ENCODE peak calls at places on chromosomes 6 and 20, in eight cellular contexts. S is omental fat pad, T is body of pancreas, H is epithelial cell of esophagus, U is suprapubic skin, L is Panc1, O is A549, G is adrenal gland. I is an unnamed sample.

GRCh38 chr6:129102741-129103140 is 219.8 kb downstream of the LAMA2 start:
- DNase-seq in S (no peak), T (peak), H (no peak), U (no peak), L (no peak), O (no peak), G (peak), I (no peak)

GRCh38 chr6:101178748-101179147 is 214.8 kb upstream of the GRIK2 start:
- DNase-seq in S (no peak), T (no peak), H (peak), U (no peak), L (no peak), O (no peak), G (no peak), I (no peak)

GRCh38 chr20:23915844-23916243 is 36.3 kb upstream of the CST5 start:
- DNase-seq in S (no peak), T (no peak), H (no peak), U (no peak), L (no peak), O (no peak), G (no peak), I (no peak)

GRCh38 chr20:56460459-56460858 is 8.0 kb upstream of the RTF2 start:
- DNase-seq in S (no peak), T (no peak), H (no peak), U (no peak), L (no peak), O (no peak), G (no peak), I (no peak)

GRCh38 chr20:23362392-23363256 is 642 bp downstream of the GZF1 start:
- DNase-seq in S (no peak), T (peak), H (peak), U (peak), L (no peak), O (no peak), G (peak), I (no peak)

GRCh38 chr6:125120054-125120590 is 33.5 kb upstream of the TPD52L1 start:
- DNase-seq in S (no peak), T (no peak), H (no peak), U (no peak), L (no peak), O (no peak), G (no peak), I (no peak)

GRCh38 chr20:37876863-37877262 is 26.1 kb upstream of the VSTM2L start:
- DNase-seq in S (no peak), T (no peak), H (no peak), U (no peak), L (no peak), O (no peak), G (no peak), I (no peak)

GRCh38 chr20:15792855-15793254 is 780.4 kb downstream of the KIF16B start:
- DNase-seq in S (no peak), T (no peak), H (no peak), U (no peak), L (no peak), O (no peak), G (no peak), I (no peak)

GRCh38 chr6:57086843-57087242 is 3.1 kb upstream of the ZNF451 start:
- DNase-seq in S (no peak), T (no peak), H (no peak), U (no peak), L (no peak), O (no peak), G (no peak), I (no peak)

GRCh38 chr20:48814633-48815032 is 13.2 kb downstream of the PREX1 start:
- DNase-seq in S (no peak), T (no peak), H (no peak), U (no peak), L (no peak), O (no peak), G (no peak), I (no peak)

DNA sequence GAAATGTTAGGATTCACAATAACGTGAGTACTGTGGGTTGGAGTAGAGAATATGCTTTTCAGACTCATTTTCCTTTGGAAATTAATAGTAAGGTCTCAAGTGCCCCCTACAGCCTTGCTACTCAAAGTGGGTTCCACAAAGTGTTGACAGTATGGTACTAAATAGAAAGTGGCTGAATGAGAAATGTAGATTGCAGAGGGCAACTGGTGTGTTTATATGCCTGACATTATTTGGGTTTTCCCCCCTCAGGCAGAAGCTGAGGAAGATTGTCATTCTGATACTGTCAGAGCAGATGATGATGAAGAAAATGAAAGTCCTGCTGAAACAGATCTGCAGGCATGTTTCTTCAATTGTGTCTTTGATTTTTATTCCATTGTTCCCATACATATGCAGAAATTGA is 5.6 kb downstream of the FBXO9 start:
- DNase-seq in S (no peak), T (no peak), H (no peak), U (no peak), L (no peak), O (no peak), G (no peak), I (no peak)
- TF ChIP-seq CTCF in S (no peak), T (no peak), H (no peak), U (no peak), L (no peak), O (no peak), G (no peak), I (no peak)

DNA sequence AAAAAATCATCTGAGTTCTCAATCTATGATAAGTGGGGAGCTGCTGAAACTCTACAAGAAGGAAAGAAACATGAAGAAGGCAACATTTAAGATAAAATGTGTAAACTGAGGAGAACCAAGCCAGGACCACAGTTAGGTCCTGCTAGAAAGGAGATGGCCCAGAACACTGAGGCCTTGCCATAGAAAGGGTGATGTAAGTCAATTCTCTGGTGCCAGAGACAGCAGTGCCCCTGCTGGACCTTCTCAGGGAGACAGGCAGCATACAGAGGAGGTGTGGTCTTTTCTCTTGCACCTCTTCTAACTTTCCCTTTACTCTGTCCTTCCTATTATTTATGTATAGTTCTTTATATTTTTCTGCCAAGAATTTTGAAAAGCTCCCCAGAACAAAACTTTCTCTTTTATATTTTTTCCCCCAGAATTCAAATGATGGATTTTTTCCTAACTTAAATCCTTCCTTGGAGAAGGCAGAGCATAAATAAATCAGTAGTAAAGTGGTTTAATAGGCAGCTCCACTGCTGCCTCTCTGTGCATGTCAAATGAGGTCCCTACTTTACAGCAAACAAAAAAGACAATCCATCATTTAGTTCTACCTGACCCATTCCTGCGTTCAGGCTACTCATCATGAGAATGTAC is 9.0 kb downstream of the UQCC2 start:
- DNase-seq in S (no peak), T (peak), H (peak), U (no peak), L (peak), O (peak), G (peak), I (no peak)
- TF ChIP-seq CTCF in S (no peak), T (peak), H (peak), U (peak), L (peak), O (no peak), G (peak), I (peak)

GRCh38 chr6:1313755-1314503 is 2.0 kb downstream of the FOXQ1 start:
- DNase-seq in S (no peak), T (peak), H (peak), U (no peak), L (no peak), O (no peak), G (no peak), I (no peak)
- TF ChIP-seq CTCF in S (no peak), T (peak), H (no peak), U (peak), L (peak), O (peak), G (no peak), I (peak)

DNA sequence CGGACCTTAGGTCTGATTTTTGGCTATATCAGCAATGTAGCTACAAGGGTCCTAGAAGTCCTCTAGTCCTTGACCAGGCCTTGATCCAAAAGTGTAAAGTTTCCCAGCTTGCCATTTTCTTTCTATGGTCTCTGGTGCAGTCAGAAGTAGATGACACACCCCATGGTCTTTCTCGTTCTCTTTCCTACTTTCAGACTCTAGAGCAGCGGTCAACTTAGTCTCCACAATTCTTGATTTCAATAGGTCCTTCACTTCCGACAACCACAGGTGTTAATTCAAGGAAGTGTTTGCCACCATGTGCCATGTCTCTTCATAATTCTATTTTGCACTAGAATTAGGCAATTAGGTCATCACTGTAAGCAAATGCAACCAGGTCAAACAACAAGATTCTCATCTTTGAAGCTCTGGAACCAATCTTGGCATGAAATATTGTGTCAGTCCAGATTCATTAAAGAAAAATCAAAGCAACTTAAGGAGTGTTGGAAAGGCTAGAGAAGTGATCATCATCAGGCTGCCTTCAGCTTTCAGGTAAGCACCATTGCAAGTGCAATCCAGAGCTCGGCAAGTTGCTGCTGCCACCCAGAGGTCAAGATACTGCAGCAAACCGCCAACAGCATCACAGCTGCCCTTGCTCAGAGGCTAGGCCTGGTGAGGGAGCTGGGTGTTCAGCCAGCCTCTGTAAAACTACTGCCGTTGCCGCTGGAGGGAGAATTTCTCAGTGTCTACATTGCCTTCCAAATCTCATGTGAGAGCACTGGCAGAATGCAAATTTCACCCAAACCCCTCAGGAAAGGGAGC is 5.6 kb upstream of the SYNE1 start:
- DNase-seq in S (no peak), T (peak), H (peak), U (no peak), L (peak), O (peak), G (peak), I (no peak)
- TF ChIP-seq CTCF in S (no peak), T (peak), H (peak), U (peak), L (peak), O (peak), G (peak), I (no peak)

DNA sequence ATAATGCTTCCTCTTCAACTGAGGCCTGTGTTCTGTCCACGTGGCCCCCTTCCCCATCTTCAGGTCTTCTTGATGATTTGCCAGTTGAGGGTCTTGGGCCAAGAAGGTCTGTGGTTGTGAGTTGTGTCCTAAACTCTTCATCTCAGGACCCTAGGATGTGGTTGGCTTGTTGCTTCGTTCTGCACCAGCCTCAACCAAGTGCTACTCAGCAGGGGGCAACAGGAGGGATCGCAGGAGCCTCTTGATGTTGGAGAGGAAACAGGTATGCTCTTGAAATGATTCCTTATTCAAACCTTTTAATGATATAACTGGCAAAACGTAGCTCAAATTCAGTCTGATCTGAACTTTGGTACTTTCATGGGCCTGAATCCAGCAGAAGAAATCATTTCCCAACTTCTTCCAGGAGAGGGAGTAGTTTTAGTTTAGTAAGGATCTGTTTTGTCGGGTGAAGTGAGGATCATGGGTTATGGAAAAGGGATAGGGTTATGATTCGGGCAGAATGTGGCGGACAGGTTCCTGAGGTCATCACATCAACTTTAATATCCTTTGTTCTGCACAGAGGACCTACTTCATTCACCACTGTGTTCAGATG is 30.8 kb downstream of the SIRPB1 start:
- DNase-seq in S (no peak), T (no peak), H (no peak), U (no peak), L (no peak), O (no peak), G (no peak), I (no peak)
- TF ChIP-seq CTCF in S (no peak), T (no peak), H (no peak), U (no peak), L (peak), O (no peak), G (no peak), I (no peak)

DNA sequence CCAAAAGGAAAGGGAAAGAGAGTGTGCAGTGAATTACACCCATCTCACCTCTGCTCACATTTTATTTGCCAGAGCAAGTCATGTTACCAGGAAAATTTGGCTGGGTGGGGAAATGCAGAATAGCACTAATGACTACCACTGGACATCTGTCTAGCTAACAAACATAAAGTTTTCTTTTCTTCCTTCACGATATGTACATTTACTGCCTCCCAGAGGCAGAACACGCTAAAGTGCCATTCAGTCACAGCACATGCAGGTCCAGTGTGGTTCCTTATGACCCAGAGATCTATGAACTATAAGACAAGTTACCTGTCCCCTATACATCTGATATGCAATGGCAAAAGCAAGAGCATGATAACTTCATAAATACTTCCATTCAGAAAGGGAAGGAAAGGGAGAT is 194.1 kb downstream of the OGFRL1 start:
- DNase-seq in S (no peak), T (no peak), H (peak), U (no peak), L (no peak), O (no peak), G (no peak), I (no peak)
- TF ChIP-seq CTCF in S (no peak), T (no peak), H (peak), U (no peak), L (peak), O (peak), G (no peak), I (no peak)

DNA sequence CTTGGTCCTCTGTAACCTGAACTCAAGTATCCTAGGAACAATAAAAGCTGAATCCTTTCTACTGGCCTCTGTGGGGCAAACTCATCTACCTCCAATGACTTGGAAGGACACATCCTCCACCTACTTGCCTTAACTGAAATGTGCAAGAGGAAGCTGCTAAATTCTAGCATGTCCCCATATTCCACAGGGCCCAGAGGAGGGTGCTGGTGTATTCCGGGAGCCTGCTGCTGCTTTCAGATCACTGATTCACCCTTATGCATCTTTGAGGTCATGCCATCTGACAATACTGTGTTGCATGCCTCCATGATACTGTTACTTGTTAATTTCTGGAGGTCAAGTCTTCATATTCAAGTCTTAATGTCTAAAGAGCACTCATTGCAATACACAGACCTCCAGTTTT is 40.3 kb downstream of the LYRM4 start:
- DNase-seq in S (no peak), T (no peak), H (no peak), U (no peak), L (no peak), O (no peak), G (no peak), I (no peak)
- TF ChIP-seq CTCF in S (no peak), T (no peak), H (peak), U (no peak), L (no peak), O (no peak), G (no peak), I (no peak)

GRCh38 chr6:127971945-127972391 is 71.1 kb upstream of the THEMIS start:
- DNase-seq in S (no peak), T (no peak), H (peak), U (no peak), L (peak), O (no peak), G (no peak), I (no peak)
- TF ChIP-seq CTCF in S (no peak), T (no peak), H (no peak), U (no peak), L (no peak), O (no peak), G (no peak), I (no peak)